ENCODE peak calls at places on chromosome 7, in ten cellular contexts. W, O, L, Q, X, A, K, J, F and M are unnamed samples.

GRCh38 chr7:157005456-157006204 is 4.8 kb downstream of the MNX1 start:
- DNase-seq in X (no peak), F (no peak), O (no peak), W (no peak), K (peak), Q (no peak), L (no peak), J (no peak), A (no peak), M (no peak)

GRCh38 chr7:43758861-43759683 is 592 bp downstream of the BLVRA start:
- DNase-seq in L (peak), O (peak), X (peak), J (peak), Q (peak), F (peak), K (peak), A (peak), W (peak), M (peak)

GRCh38 chr7:118863961-118864360 is 639.5 kb downstream of the ANKRD7 start:
- DNase-seq in A (no peak), K (no peak), O (no peak), W (no peak), X (no peak), L (no peak), J (no peak), Q (no peak), F (no peak), M (no peak)

GRCh38 chr7:8015095-8015745 is 46.6 kb downstream of the GLCCI1 start:
- DNase-seq in Q (no peak), L (no peak), X (no peak), A (no peak), K (no peak), O (no peak), W (no peak), F (no peak), J (no peak), M (no peak)

GRCh38 chr7:29154076-29154475 is 7.7 kb upstream of the CPVL start:
- DNase-seq in Q (no peak), W (no peak), F (no peak), L (no peak), J (no peak), X (no peak), O (peak), A (no peak), K (no peak), M (no peak)

GRCh38 chr7:102412548-102412947 is 16.4 kb downstream of the PRKRIP1 start:
- DNase-seq in O (peak), W (no peak), L (no peak), F (peak), J (peak), K (peak), X (no peak), A (no peak), Q (peak), M (no peak)

GRCh38 chr7:104968648-104969047 is 45.4 kb upstream of the KMT2E start:
- DNase-seq in J (no peak), X (no peak), W (no peak), L (no peak), A (no peak), K (no peak), O (no peak), F (no peak), Q (no peak), M (no peak)

GRCh38 chr7:4097001-4097609 is 585.0 kb upstream of the FOXK1 start:
- DNase-seq in Q (no peak), K (no peak), X (no peak), L (no peak), J (no peak), A (no peak), W (no peak), O (no peak), F (no peak), M (no peak)

GRCh38 chr7:143284591-143285453 is at the start of gene TMEM139:
- DNase-seq in J (no peak), X (no peak), L (no peak), O (peak), A (no peak), Q (no peak), W (no peak), F (no peak), K (peak), M (no peak)

GRCh38 chr7:32092346-32092745 is 22.1 kb upstream of the PDE1C start:
- DNase-seq in Q (no peak), A (no peak), L (no peak), X (no peak), W (no peak), F (no peak), J (no peak), K (no peak), O (no peak), M (no peak)

GRCh38 chr7:108200326-108200725 is 70.2 kb upstream of the LAMB4 start:
- DNase-seq in L (no peak), Q (no peak), A (no peak), O (peak), F (no peak), J (no peak), K (no peak), W (no peak), X (no peak), M (no peak)

GRCh38 chr7:39035156-39035555 is 57.4 kb downstream of the POU6F2 start:
- DNase-seq in K (no peak), X (no peak), F (no peak), L (no peak), O (no peak), A (no peak), W (no peak), J (no peak), Q (no peak), M (no peak)

GRCh38 chr7:119219663-119220062 is 995.2 kb downstream of the ANKRD7 start:
- DNase-seq in O (no peak), Q (no peak), J (no peak), F (no peak), K (no peak), L (no peak), X (no peak), W (no peak), A (no peak), M (no peak)

GRCh38 chr7:66930341-66930740 is 9.3 kb downstream of the TMEM248 start:
- DNase-seq in O (peak), W (no peak), L (no peak), K (peak), A (no peak), F (no peak), X (no peak), J (no peak), Q (peak), M (no peak)

GRCh38 chr7:70565723-70566122 is 566.2 kb upstream of the GALNT17 start:
- DNase-seq in Q (no peak), W (no peak), X (no peak), A (no peak), F (no peak), L (no peak), K (no peak), O (no peak), J (no peak), M (no peak)

GRCh38 chr7:92590711-92591310 is 621 bp upstream of the FAM133B start:
- DNase-seq in F (no peak), Q (no peak), X (no peak), L (no peak), W (no peak), A (no peak), O (no peak), J (no peak), K (peak), M (no peak)

GRCh38 chr7:3338161-3338560 is 37.1 kb downstream of the SDK1 start:
- DNase-seq in Q (no peak), O (peak), L (no peak), F (no peak), X (no peak), A (no peak), W (no peak), K (no peak), J (no peak), M (no peak)

GRCh38 chr7:43108255-43109011 is 4.0 kb upstream of the HECW1 start:
- DNase-seq in O (peak), K (peak), J (no peak), L (peak), A (peak), Q (peak), X (peak), F (peak), W (peak), M (peak)

GRCh38 chr7:8133955-8134733 is 127.8 kb downstream of the ICA1 start:
- DNase-seq in K (no peak), A (no peak), J (no peak), O (peak), F (no peak), L (no peak), X (peak), W (no peak), Q (no peak), M (peak)

GRCh38 chr7:901388-902154 is 25.2 kb downstream of the GET4 start:
- DNase-seq in O (peak), Q (peak), X (peak), J (no peak), A (peak), F (no peak), K (peak), L (no peak), W (peak), M (peak)

GRCh38 chr7:115409682-115410426 is 488.0 kb downstream of the MDFIC start:
- DNase-seq in K (no peak), W (no peak), L (no peak), A (no peak), F (no peak), Q (no peak), J (no peak), O (no peak), X (no peak), M (no peak)

GRCh38 chr7:30321992-30322637 is 37.7 kb downstream of the ZNRF2 start:
- DNase-seq in A (no peak), F (peak), J (peak), L (no peak), K (no peak), X (peak), Q (peak), O (no peak), W (no peak), M (peak)

GRCh38 chr7:137696376-137696775 is 150.4 kb downstream of the DGKI start:
- DNase-seq in J (no peak), Q (no peak), L (no peak), F (no peak), W (no peak), O (no peak), X (no peak), A (no peak), K (no peak), M (no peak)

GRCh38 chr7:35430547-35431153 is 176.8 kb upstream of the TBX20 start:
- DNase-seq in X (no peak), W (no peak), K (peak), J (no peak), F (no peak), L (no peak), A (no peak), O (peak), Q (peak), M (no peak)

GRCh38 chr7:19772323-19772722 is 1.1 kb downstream of the TMEM196 start:
- DNase-seq in K (peak), A (no peak), F (no peak), W (no peak), J (no peak), O (no peak), Q (peak), X (no peak), L (no peak), M (no peak)